ENCODE peak calls at places on chromosomes 3 and 15, in six cellular contexts. G is keratinocyte; A is RWPE2; H is fibroblast of lung; Y is PC-3; R is CD8-positive, alpha-beta memory T cell. K is an unnamed sample.
A peak's percentile ranks its signal among the peaks of the same experiment; 100 is the strongest.

GRCh38 chr15:42404461-42405235 is 45.3 kb downstream of the CAPN3 start:
- DNase-seq in R (no peak), G (no peak), H (no peak), Y (no peak), A (no peak), K (no peak)

GRCh38 chr3:170470063-170471006 is 51.7 kb downstream of the CLDN11 start:
- DNase-seq in G (no peak), R (no peak), Y (no peak), H (peak; percentile 76), A (no peak), K (no peak)

GRCh38 chr3:197349368-197349767 is 51.0 kb upstream of the DLG1 start:
- DNase-seq in A (no peak), Y (no peak), G (no peak), R (no peak), H (peak; percentile 78), K (no peak)

GRCh38 chr3:63934484-63934883 is 22.3 kb upstream of the SCAANT1 start:
- DNase-seq in R (peak; percentile 30), G (no peak), H (no peak), Y (no peak), A (no peak), K (no peak)

GRCh38 chr3:115814778-115815380 is 191.6 kb downstream of the GAP43 start:
- DNase-seq in A (no peak), G (no peak), Y (peak; percentile 94), R (peak; percentile 54), H (peak; percentile 61), K (no peak)

GRCh38 chr3:73661262-73661661 is 36.5 kb upstream of the PDZRN3 start:
- DNase-seq in Y (no peak), A (no peak), H (peak; percentile 81), R (no peak), G (no peak), K (no peak)

GRCh38 chr3:178181784-178182183 is 354.5 kb upstream of the KCNMB2 start:
- DNase-seq in A (no peak), G (no peak), Y (no peak), H (no peak), R (no peak), K (no peak)

GRCh38 chr15:45343258-45343860 is 35.0 kb downstream of the GATM start:
- DNase-seq in G (no peak), R (no peak), Y (peak; percentile 20), A (no peak), H (no peak), K (no peak)

GRCh38 chr3:170585937-170586310 is at the start of gene SLC7A14:
- DNase-seq in A (no peak), Y (no peak), H (no peak), R (no peak), G (no peak), K (no peak)

GRCh38 chr15:75673426-75674247 is 25.9 kb downstream of the SNX33 start:
- DNase-seq in A (no peak), Y (no peak), R (no peak), G (no peak), H (peak; percentile 69), K (no peak)

GRCh38 chr3:54527953-54528352 is 399.9 kb downstream of the LRTM1 start:
- DNase-seq in G (no peak), Y (no peak), H (peak; percentile 61), R (no peak), A (no peak), K (no peak)

GRCh38 chr15:75201609-75202250 is at the start of gene C15orf39:
- DNase-seq in R (peak; percentile 84), Y (peak; percentile 63), H (peak; percentile 53), G (no peak), A (peak; percentile 80), K (peak; percentile 87)

GRCh38 chr3:108887777-108888176 is 65.2 kb downstream of the TRAT1 start:
- DNase-seq in G (no peak), H (no peak), R (no peak), A (no peak), Y (no peak), K (no peak)

GRCh38 chr3:187822402-187822801 is 77.1 kb upstream of the BCL6 start:
- DNase-seq in G (no peak), R (peak; percentile 5), A (no peak), Y (no peak), H (no peak), K (no peak)

GRCh38 chr3:132822266-132822665 is 100.1 kb upstream of the NPHP3 start:
- DNase-seq in A (no peak), G (no peak), Y (no peak), R (no peak), H (no peak), K (no peak)

GRCh38 chr3:74693696-74694393 is 79.4 kb upstream of the CNTN3 start:
- DNase-seq in H (no peak), R (no peak), A (no peak), G (no peak), Y (no peak), K (no peak)

GRCh38 chr3:96619475-96619874 is 194.9 kb upstream of the EPHA6 start:
- DNase-seq in A (no peak), G (no peak), Y (no peak), R (no peak), H (no peak), K (no peak)

GRCh38 chr3:113839551-113839950 is 963 bp downstream of the GRAMD1C start:
- DNase-seq in G (no peak), R (no peak), A (no peak), Y (no peak), H (no peak), K (no peak)
- H3K4me3 ChIP-seq in G (peak overlapping the region; percentile 87), R (no peak overlapping the region), A (peak overlapping the region; percentile 77), Y (peak overlapping the region; percentile 80), H (peak overlapping the region; percentile 76), K (peak overlapping the region; percentile 54)

GRCh38 chr3:11291808-11292207 is 19.6 kb downstream of the ATG7 start:
- DNase-seq in Y (no peak), H (no peak), A (no peak), G (no peak), R (no peak), K (no peak)
- H3K4me1 ChIP-seq in Y (peaks cover 49% of the 10 kb centered on the region), H (peaks cover 30% of the 10 kb centered on the region), A (peaks cover 46% of the 10 kb centered on the region), G (peaks cover 44% of the 10 kb centered on the region), R (peaks cover 50% of the 10 kb centered on the region), K (no peaks in the 10 kb centered on the region)

GRCh38 chr3:45716790-45717336 is 27.7 kb downstream of the SACM1L start:
- DNase-seq in G (no peak), H (no peak), Y (no peak), A (no peak), R (no peak), K (no peak)
- H3K36me3 ChIP-seq in G (peaks cover 7% of the 10 kb centered on the region), H (peaks cover 2% of the 10 kb centered on the region), Y (peaks cover 9% of the 10 kb centered on the region), A (peaks cover 41% of the 10 kb centered on the region), R (peaks cover 21% of the 10 kb centered on the region), K (peaks cover 22% of the 10 kb centered on the region)

GRCh38 chr15:73996267-73996666 is 1.8 kb downstream of the PML start:
- DNase-seq in Y (no peak), H (no peak), R (no peak), G (no peak), A (no peak), K (no peak)
- H3K4me3 ChIP-seq in Y (peak overlapping the region; percentile 84), H (peak overlapping the region; percentile 78), R (peak overlapping the region; percentile 31), G (peak overlapping the region; percentile 87), A (peak overlapping the region; percentile 52), K (no peak overlapping the region)

DNA sequence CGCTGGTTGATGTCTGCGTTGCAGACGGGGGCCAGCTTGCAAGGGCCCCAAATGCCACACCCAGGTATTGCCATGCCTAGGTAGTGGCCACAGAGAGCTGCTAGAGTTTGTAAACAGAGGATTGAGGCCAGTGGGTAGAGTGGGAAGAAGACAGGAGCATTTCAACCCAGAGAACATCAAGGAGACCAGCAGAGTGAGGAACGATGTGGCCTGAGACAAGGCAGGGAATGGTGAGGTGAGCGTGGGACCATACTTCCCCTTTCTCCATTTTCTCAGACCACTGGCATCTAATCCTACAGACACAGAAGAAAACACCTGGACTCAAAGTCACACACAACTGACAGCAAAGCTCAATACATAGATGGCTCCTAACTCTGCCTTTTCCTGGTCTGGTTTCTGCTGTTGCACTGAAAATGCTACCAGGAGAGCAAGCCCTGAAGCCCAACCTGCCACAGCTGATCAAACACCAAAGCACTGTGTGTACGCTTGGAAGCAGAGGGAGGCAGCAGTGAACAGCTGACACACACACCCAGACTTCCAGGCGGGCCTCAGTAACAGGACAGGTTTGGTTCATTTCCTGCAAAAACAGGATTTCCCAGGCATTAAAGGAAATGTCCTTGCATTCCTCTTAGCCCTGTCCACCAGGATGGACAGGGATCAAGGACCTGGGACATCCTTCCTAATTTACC is 1.6 kb downstream of the FAM174B start:
- DNase-seq in A (no peak), G (no peak), R (no peak), Y (peak; percentile 69), H (peak; percentile 6), K (peak; percentile 86)
- H3K4me1 ChIP-seq in A (no peaks in the 10 kb centered on the region), G (no peaks in the 10 kb centered on the region), R (no peaks in the 10 kb centered on the region), Y (peaks cover 38% of the 10 kb centered on the region), H (no peaks in the 10 kb centered on the region), K (peaks cover 27% of the 10 kb centered on the region)

GRCh38 chr3:101665357-101665756 is 11.6 kb downstream of the ZBTB11 start:
- DNase-seq in A (no peak), H (no peak), R (no peak), G (no peak), Y (no peak), K (no peak)

GRCh38 chr3:101671014-101671413 is 5.9 kb downstream of the ZBTB11 start:
- DNase-seq in H (no peak), R (no peak), Y (no peak), G (no peak), A (no peak), K (no peak)

GRCh38 chr3:101665851-101666250 is 11.1 kb downstream of the ZBTB11 start:
- DNase-seq in R (no peak), A (no peak), G (no peak), Y (no peak), H (no peak), K (no peak)

GRCh38 chr3:101667331-101667730 is 9.6 kb downstream of the ZBTB11 start:
- DNase-seq in Y (no peak), R (no peak), G (no peak), A (no peak), H (no peak), K (no peak)

DNA sequence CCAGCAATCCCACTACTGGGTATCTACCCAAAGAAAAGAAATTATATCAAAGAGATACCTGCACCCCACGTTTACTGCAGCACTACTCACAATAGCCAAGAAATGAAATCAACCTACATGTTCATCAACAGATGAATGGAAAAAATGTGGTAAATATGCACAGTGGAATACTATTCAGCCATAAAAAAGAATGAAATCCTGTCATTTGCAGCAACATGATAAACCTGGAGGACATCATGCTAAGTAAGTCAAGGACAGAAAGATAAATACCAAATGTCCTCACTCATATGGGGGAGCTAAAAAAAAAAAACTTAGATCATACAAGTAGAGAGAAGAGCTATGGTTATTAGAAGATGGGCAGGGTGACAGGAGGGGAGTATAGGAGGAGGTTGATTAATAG is 9.1 kb downstream of the ZBTB11 start:
- DNase-seq in A (no peak), G (no peak), H (no peak), Y (no peak), R (no peak), K (no peak)
- H3K36me3 ChIP-seq in A (peaks cover 92% of the 10 kb centered on the region), G (peaks cover 15% of the 10 kb centered on the region), H (peaks cover 1% of the 10 kb centered on the region), Y (peaks cover 45% of the 10 kb centered on the region), R (peaks cover 23% of the 10 kb centered on the region), K (no peaks in the 10 kb centered on the region)

K was measured in pancreas.